ENCODE peak calls at places on chromosomes 16 and 17, in ten cellular contexts. G, C, R, Y, U, S, N, Z, M and D are unnamed samples. For H3K27me3, the result is how much of the 10 kb centered on the place peaks cover.

GRCh38 chr17:19647697-19648474 is 665 bp upstream of the ALDH3A2 start:
- DNase-seq in G (peak), N (peak), M (no peak), C (peak), U (peak), R (peak), Z (no peak), S (peak), Y (peak), D (peak)

GRCh38 chr17:7314719-7315569 is at the start of gene GPS2:
- DNase-seq in S (peak), M (peak), U (peak), R (peak), Y (peak), C (peak), N (peak), G (peak), Z (no peak), D (peak)

GRCh38 chr17:8190506-8190905 is 526 bp upstream of the BORCS6 start:
- DNase-seq in Y (no peak), S (no peak), G (no peak), N (no peak), M (no peak), Z (no peak), U (no peak), C (no peak), R (no peak), D (no peak)

GRCh38 chr16:52545544-52546262 is 1.2 kb downstream of the TOX3 start:
- DNase-seq in N (no peak), R (no peak), Z (no peak), U (no peak), Y (peak), C (no peak), S (no peak), M (no peak), G (no peak), D (no peak)

GRCh38 chr17:67831268-67831667 is 6.0 kb downstream of the BPTF start:
- DNase-seq in S (no peak), G (no peak), N (no peak), Y (no peak), R (no peak), Z (no peak), M (no peak), U (no peak), C (no peak), D (peak)

GRCh38 chr17:8365143-8365542 is 11.4 kb downstream of the KRABD2 start:
- DNase-seq in N (no peak), Z (no peak), M (no peak), S (no peak), U (no peak), G (peak), R (no peak), C (peak), Y (no peak), D (no peak)

GRCh38 chr17:1630662-1631061 is 2.0 kb upstream of the SLC43A2 start:
- DNase-seq in G (no peak), N (no peak), R (no peak), M (no peak), U (no peak), Z (no peak), S (no peak), Y (no peak), C (no peak), D (no peak)

GRCh38 chr16:21167360-21167759 is 8.9 kb downstream of the LDAF1 start:
- DNase-seq in Z (no peak), C (peak), M (no peak), S (no peak), R (no peak), Y (no peak), U (no peak), N (no peak), G (no peak), D (no peak)

GRCh38 chr17:64281962-64282752 is 19.1 kb upstream of the TEX2 start:
- DNase-seq in R (peak), C (peak), M (no peak), G (peak), U (peak), S (peak), Y (no peak), N (peak), Z (no peak), D (no peak)

GRCh38 chr16:53501216-53501859 is 1.7 kb downstream of the AKTIP start:
- DNase-seq in C (no peak), N (no peak), U (no peak), Z (no peak), R (no peak), S (no peak), G (no peak), M (no peak), Y (no peak), D (peak)

GRCh38 chr16:34050787-34051320 is 591.4 kb downstream of the TP53TG3F start:
- DNase-seq in R (no peak), Z (no peak), N (no peak), U (peak), C (no peak), S (no peak), Y (peak), G (no peak), M (no peak), D (no peak)

GRCh38 chr16:27429330-27429871 is 27.4 kb downstream of the IL21R start:
- DNase-seq in Z (peak), U (peak), Y (no peak), N (no peak), R (no peak), S (no peak), G (no peak), C (no peak), M (no peak), D (peak)

GRCh38 chr16:11183035-11183812 is 72.8 kb downstream of the SOCS1 start:
- DNase-seq in G (no peak), R (no peak), M (no peak), U (no peak), Z (no peak), C (no peak), Y (no peak), S (no peak), N (no peak), D (no peak)

GRCh38 chr17:39209317-39210092 is 9.4 kb downstream of the RPL19 start:
- DNase-seq in C (peak), N (peak), Z (no peak), R (peak), S (peak), Y (peak), M (no peak), U (peak), G (peak), D (no peak)

GRCh38 chr17:42421479-42422332 is 1.4 kb downstream of the CAVIN1 start:
- DNase-seq in U (peak), C (peak), G (peak), N (peak), Y (peak), Z (no peak), R (peak), S (peak), M (no peak), D (no peak)

GRCh38 chr16:78298986-78299385 is 199.5 kb downstream of the WWOX start:
- DNase-seq in Y (no peak), G (no peak), R (no peak), M (no peak), U (no peak), S (no peak), C (no peak), N (no peak), Z (no peak), D (no peak)

GRCh38 chr17:38871992-38872605 is 2.2 kb downstream of the LASP1 start:
- DNase-seq in M (no peak), S (peak), G (no peak), R (no peak), U (no peak), C (no peak), Y (no peak), N (no peak), Z (no peak), D (no peak)

GRCh38 chr16:79261461-79261860 is 339.1 kb downstream of the MAF start:
- DNase-seq in S (peak), R (peak), N (peak), C (no peak), Z (no peak), Y (peak), G (peak), U (no peak), M (no peak), D (no peak)

GRCh38 chr17:48162946-48163506 is 55.5 kb downstream of the SNX11 start:
- DNase-seq in R (peak), C (no peak), Z (no peak), U (no peak), N (peak), S (no peak), Y (no peak), M (no peak), G (no peak), D (no peak)

GRCh38 chr17:28871056-28871579 is 16.3 kb downstream of the ERAL1 start:
- DNase-seq in Z (no peak), R (no peak), S (no peak), U (no peak), C (no peak), N (no peak), G (no peak), M (no peak), Y (no peak), D (no peak)

GRCh38 chr17:45319239-45319703 is 2.5 kb upstream of the MAP3K14 start:
- DNase-seq in Z (no peak), R (no peak), S (no peak), Y (no peak), C (peak), N (no peak), G (no peak), M (no peak), U (no peak), D (no peak)

GRCh38 chr16:72092832-72093447 is 480 bp downstream of the TXNL4B start:
- DNase-seq in G (no peak), Y (no peak), S (peak), M (no peak), N (no peak), Z (no peak), R (no peak), U (no peak), C (peak), D (no peak)

GRCh38 chr16:84054271-84054670 is 11.7 kb upstream of the SLC38A8 start:
- DNase-seq in M (no peak), G (peak), Z (no peak), N (no peak), U (peak), S (peak), Y (peak), C (no peak), R (peak), D (no peak)

GRCh38 chr17:67055041-67055443 is 10.7 kb downstream of the CACNG1 start:
- DNase-seq in S (no peak), Z (peak), R (no peak), G (no peak), C (no peak), Y (peak), U (no peak), M (no peak), N (peak), D (peak)

GRCh38 chr17:3959295-3959899 is 4.8 kb downstream of the ATP2A3 start:
- DNase-seq in Y (no peak), C (peak), U (no peak), R (no peak), Z (no peak), G (no peak), S (no peak), M (no peak), N (peak), D (no peak)

GRCh38 chr17:44774271-44775135 is 15.7 kb downstream of the ADAM11 start:
- DNase-seq in U (peak), R (peak), Z (no peak), M (peak), S (peak), C (peak), Y (peak), G (peak), N (peak), D (peak)

GRCh38 chr17:30232822-30233427 is 2.6 kb downstream of the SLC6A4 start:
- DNase-seq in M (no peak), N (no peak), G (no peak), Y (no peak), Z (no peak), S (no peak), C (no peak), U (no peak), R (no peak), D (no peak)

GRCh38 chr17:17691468-17692263 is 10.4 kb downstream of the RAI1 start:
- DNase-seq in U (no peak), S (peak), Y (no peak), N (peak), Z (no peak), R (no peak), G (no peak), M (no peak), C (no peak), D (no peak)

GRCh38 chr16:30875881-30876791 is 17.7 kb downstream of the BCL7C start:
- DNase-seq in R (no peak), C (peak), U (no peak), Z (no peak), G (no peak), N (no peak), M (no peak), S (no peak), Y (no peak), D (no peak)

GRCh38 chr16:89452925-89453324 is 37.4 kb downstream of the ANKRD11 start:
- DNase-seq in U (no peak), C (no peak), Z (no peak), N (no peak), S (no peak), Y (no peak), M (no peak), G (no peak), R (no peak), D (no peak)

GRCh38 chr17:79235808-79236207 is 161.2 kb downstream of the ENGASE start:
- DNase-seq in R (no peak), U (no peak), Z (no peak), M (no peak), N (no peak), Y (no peak), G (no peak), C (no peak), S (no peak), D (no peak)
- H3K27me3 ChIP-seq in R (under half), U (under half), Z (under half), M (under half), N (under half), Y (under half), G (under half), C (under half), S (under half), D (under half)

GRCh38 chr16:4433914-4434787 is 8.5 kb downstream of the DNAJA3 start:
- DNase-seq in U (no peak), C (no peak), N (no peak), S (no peak), Y (no peak), R (no peak), G (no peak), Z (no peak), M (no peak), D (no peak)
- TF ChIP-seq POLR2A in U (no peak), C (no peak), N (no peak), S (no peak), Y (no peak), R (no peak), G (no peak), Z (no peak), M (no peak), D (no peak)

GRCh38 chr16:64659863-64660262 is 462.0 kb downstream of the CDH11 start:
- DNase-seq in R (no peak), C (no peak), Z (no peak), N (no peak), Y (no peak), G (no peak), U (no peak), S (no peak), M (no peak), D (no peak)

GRCh38 chr16:64654137-64654652 is 467.7 kb downstream of the CDH11 start:
- DNase-seq in S (no peak), G (no peak), N (no peak), R (no peak), C (peak), M (no peak), Y (no peak), Z (no peak), U (no peak), D (no peak)

GRCh38 chr16:64656471-64656870 is 465.4 kb downstream of the CDH11 start:
- DNase-seq in M (no peak), G (no peak), C (no peak), S (no peak), U (no peak), R (no peak), Y (no peak), Z (no peak), N (no peak), D (no peak)

DNA sequence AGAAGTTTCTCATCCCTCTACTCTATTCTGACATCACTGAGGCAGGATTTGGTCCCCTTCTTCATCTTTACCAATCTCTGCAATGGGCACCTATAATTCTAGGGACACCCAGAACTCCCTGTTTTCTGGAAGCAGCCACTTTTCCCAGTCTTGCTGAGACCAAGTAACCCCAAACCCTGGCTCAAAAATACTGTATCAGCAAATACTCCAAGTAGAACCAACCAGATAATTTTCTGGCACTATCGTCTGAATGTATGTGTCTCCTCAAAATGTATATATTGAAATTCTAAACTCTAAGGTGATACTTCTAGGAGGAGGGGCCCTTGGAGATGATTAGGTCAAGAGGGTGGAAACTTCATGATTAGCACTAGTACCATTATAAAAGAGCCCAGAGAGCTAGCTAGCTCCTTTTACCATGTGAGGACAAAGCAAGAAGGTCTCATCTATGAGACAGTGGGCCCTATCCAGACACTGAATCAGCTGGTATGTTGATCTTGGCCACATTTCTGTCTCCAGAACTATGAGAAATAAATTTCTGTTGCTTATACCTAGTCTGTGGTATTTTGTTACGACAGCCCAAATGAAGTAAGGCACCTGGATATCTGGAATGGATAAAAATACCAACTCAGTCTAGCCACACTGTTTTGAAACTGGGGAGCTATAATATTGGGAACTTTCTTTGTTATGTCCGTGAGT is 464.4 kb downstream of the CDH11 start:
- DNase-seq in R (no peak), N (no peak), S (no peak), Y (no peak), M (no peak), G (no peak), U (no peak), C (peak), Z (no peak), D (no peak)
- H3K27me3 ChIP-seq in R (under half), N (under half), S (under half), Y (under half), M (under half), G (under half), U (under half), C (under half), Z (under half), D (under half)

GRCh38 chr17:69501591-69502468 is 87.3 kb downstream of the MAP2K6 start:
- DNase-seq in N (peak), M (no peak), S (peak), C (peak), R (no peak), Y (no peak), Z (no peak), G (peak), U (no peak), D (no peak)
- TF ChIP-seq POLR2A in N (no peak), M (no peak), S (no peak), C (no peak), R (no peak), Y (no peak), Z (no peak), G (no peak), U (no peak), D (no peak)